ENCODE peak calls at places on chromosome 15, in nine cellular contexts. F is upper lobe of right lung, Q is upper lobe of left lung, V is foreskin fibroblast, G is fibroblast of lung, I is cardiac muscle cell, A is fibroblast of the aortic adventitia, O is heart left ventricle, H is left ventricle myocardium inferior. X is an unnamed sample.

GRCh38 chr15:47768730-47769129 is 51.4 kb downstream of the SEMA6D start:
- DNase-seq in F (no peak), Q (no peak), V (no peak), G (peak), I (peak), A (no peak), O (no peak), H (no peak), X (no peak)

GRCh38 chr15:68348064-68348463 is 70.5 kb downstream of the FEM1B start:
- DNase-seq in F (no peak), Q (no peak), V (peak), G (no peak), I (no peak), A (peak), O (no peak), H (no peak), X (no peak)

GRCh38 chr15:99425666-99426301 is 140.0 kb upstream of the MEF2A start:
- DNase-seq in F (peak), Q (peak), V (peak), G (no peak), I (no peak), A (no peak), O (peak), H (peak), X (no peak)

GRCh38 chr15:51144021-51144532 is 49.4 kb upstream of the TNFAIP8L3 start:
- DNase-seq in F (no peak), Q (no peak), V (peak), G (peak), I (peak), A (peak), O (no peak), H (no peak), X (peak)

GRCh38 chr15:77481670-77482069 is 61.0 kb downstream of the HMG20A start:
- DNase-seq in F (no peak), Q (no peak), V (peak), G (peak), I (no peak), A (peak), O (no peak), H (no peak), X (peak)

GRCh38 chr15:70395164-70395563 is 297.4 kb upstream of the TLE3 start:
- DNase-seq in F (no peak), Q (peak), V (no peak), G (no peak), I (no peak), A (no peak), O (no peak), H (no peak), X (no peak)

GRCh38 chr15:58698887-58699641 is 50.4 kb downstream of the ADAM10 start:
- DNase-seq in F (no peak), Q (no peak), V (no peak), G (peak), I (no peak), A (no peak), O (no peak), H (no peak), X (no peak)

GRCh38 chr15:77869021-77869895 is 208.3 kb downstream of the TBC1D2B start:
- DNase-seq in F (peak), Q (no peak), V (no peak), G (peak), I (no peak), A (no peak), O (peak), H (peak), X (no peak)

GRCh38 chr15:97968380-97968779 is 7.9 kb downstream of the ARRDC4 start:
- DNase-seq in F (no peak), Q (no peak), V (peak), G (peak), I (no peak), A (peak), O (no peak), H (no peak), X (no peak)

GRCh38 chr15:57079446-57079845 is 161.0 kb downstream of the TCF12 start:
- DNase-seq in F (no peak), Q (no peak), V (no peak), G (peak), I (no peak), A (no peak), O (no peak), H (no peak), X (no peak)

GRCh38 chr15:98330258-98330657 is 318.1 kb upstream of the IGF1R start:
- DNase-seq in F (no peak), Q (no peak), V (no peak), G (no peak), I (no peak), A (no peak), O (no peak), H (no peak), X (no peak)

GRCh38 chr15:70519616-70520015 is 243.7 kb downstream of the UACA start:
- DNase-seq in F (no peak), Q (peak), V (no peak), G (no peak), I (no peak), A (no peak), O (no peak), H (no peak), X (no peak)

GRCh38 chr15:100338247-100338646 is 3.5 kb downstream of the ADAMTS17 start:
- DNase-seq in F (no peak), Q (no peak), V (no peak), G (no peak), I (no peak), A (no peak), O (no peak), H (no peak), X (no peak)

GRCh38 chr15:58457466-58457965 is 25.7 kb downstream of the LIPC start:
- DNase-seq in F (no peak), Q (no peak), V (peak), G (peak), I (no peak), A (peak), O (no peak), H (no peak), X (peak)

GRCh38 chr15:82045179-82045891 is 483 bp downstream of the MEX3B start:
- DNase-seq in F (no peak), Q (no peak), V (peak), G (peak), I (peak), A (peak), O (peak), H (peak), X (no peak)

GRCh38 chr15:86916671-86917450 is 837.2 kb downstream of the AGBL1 start:
- DNase-seq in F (no peak), Q (no peak), V (no peak), G (no peak), I (peak), A (no peak), O (peak), H (peak), X (no peak)

GRCh38 chr15:44792715-44793114 is 56.4 kb downstream of the TRIM69 start:
- DNase-seq in F (no peak), Q (no peak), V (no peak), G (no peak), I (no peak), A (no peak), O (no peak), H (no peak), X (no peak)

GRCh38 chr15:57245130-57245529 is 131.2 kb upstream of the CGNL1 start:
- DNase-seq in F (no peak), Q (no peak), V (peak), G (no peak), I (no peak), A (peak), O (no peak), H (no peak), X (no peak)

GRCh38 chr15:100880139-100880896 is 687 bp downstream of the ALDH1A3 start:
- DNase-seq in F (no peak), Q (no peak), V (no peak), G (peak), I (no peak), A (peak), O (no peak), H (no peak), X (no peak)

GRCh38 chr15:35179739-35180138 is 94.6 kb upstream of the NANOGP8 start:
- DNase-seq in F (no peak), Q (no peak), V (no peak), G (no peak), I (no peak), A (no peak), O (no peak), H (no peak), X (no peak)

GRCh38 chr15:89628301-89628700 is 27.0 kb downstream of the KIF7 start:
- DNase-seq in F (no peak), Q (no peak), V (no peak), G (no peak), I (no peak), A (no peak), O (no peak), H (no peak), X (no peak)

GRCh38 chr15:35912196-35912595 is 366.2 kb upstream of the DPH6 start:
- DNase-seq in F (no peak), Q (no peak), V (peak), G (peak), I (no peak), A (peak), O (no peak), H (no peak), X (peak)

GRCh38 chr15:59657635-59658125 is 365 bp upstream of the GTF2A2 start:
- DNase-seq in F (no peak), Q (no peak), V (no peak), G (no peak), I (no peak), A (no peak), O (peak), H (no peak), X (no peak)

GRCh38 chr15:84606653-84607120 is 5.9 kb downstream of the ZSCAN2 start:
- DNase-seq in F (no peak), Q (no peak), V (no peak), G (no peak), I (no peak), A (no peak), O (no peak), H (no peak), X (no peak)

GRCh38 chr15:50353999-50354837 is 780 bp downstream of the GABPB1 start:
- DNase-seq in F (peak), Q (peak), V (peak), G (peak), I (peak), A (peak), O (peak), H (peak), X (peak)

GRCh38 chr15:84813435-84813834 is 3.7 kb upstream of the ALPK3 start:
- DNase-seq in F (no peak), Q (no peak), V (no peak), G (no peak), I (no peak), A (no peak), O (no peak), H (no peak), X (no peak)

GRCh38 chr15:70149667-70150404 is 52.1 kb upstream of the TLE3 start:
- DNase-seq in F (no peak), Q (no peak), V (no peak), G (peak), I (no peak), A (peak), O (no peak), H (no peak), X (peak)

GRCh38 chr15:53634517-53635106 is 124.9 kb downstream of the WDR72 start:
- DNase-seq in F (no peak), Q (no peak), V (no peak), G (no peak), I (no peak), A (no peak), O (no peak), H (no peak), X (no peak)

GRCh38 chr15:58286541-58286940 is 145.2 kb upstream of the LIPC start:
- DNase-seq in F (no peak), Q (no peak), V (no peak), G (no peak), I (no peak), A (no peak), O (no peak), H (no peak), X (peak)

GRCh38 chr15:70867911-70868467 is 14.0 kb upstream of the LARP6 start:
- DNase-seq in F (no peak), Q (no peak), V (peak), G (peak), I (peak), A (peak), O (peak), H (no peak), X (no peak)

GRCh38 chr15:58182460-58183163 is 44.4 kb downstream of the AQP9 start:
- DNase-seq in F (no peak), Q (peak), V (peak), G (peak), I (peak), A (peak), O (peak), H (peak), X (peak)

GRCh38 chr15:76169013-76169412 is 109.2 kb downstream of the TMEM266 start:
- DNase-seq in F (no peak), Q (no peak), V (peak), G (no peak), I (no peak), A (peak), O (no peak), H (no peak), X (peak)

GRCh38 chr15:100553468-100553867 is 24.7 kb upstream of the CERS3 start:
- DNase-seq in F (no peak), Q (no peak), V (no peak), G (no peak), I (no peak), A (no peak), O (no peak), H (no peak), X (no peak)

GRCh38 chr15:98671060-98672008 is 23.0 kb downstream of the IGF1R start:
- DNase-seq in F (no peak), Q (no peak), V (peak), G (peak), I (no peak), A (peak), O (no peak), H (no peak), X (no peak)

GRCh38 chr15:89299896-89300295 is 34.7 kb downstream of the POLG start:
- DNase-seq in F (no peak), Q (no peak), V (peak), G (peak), I (peak), A (peak), O (no peak), H (no peak), X (peak)

GRCh38 chr15:101641894-101642293 is 10.3 kb downstream of the TM2D3 start:
- DNase-seq in F (no peak), Q (no peak), V (peak), G (peak), I (no peak), A (no peak), O (no peak), H (no peak), X (peak)

GRCh38 chr15:44075535-44075934 is 119.5 kb downstream of the FRMD5 start:
- DNase-seq in F (no peak), Q (no peak), V (no peak), G (peak), I (no peak), A (peak), O (no peak), H (no peak), X (peak)

GRCh38 chr15:101043011-101043410 is 123.9 kb downstream of the LRRK1 start:
- DNase-seq in F (no peak), Q (peak), V (no peak), G (no peak), I (no peak), A (no peak), O (peak), H (no peak), X (no peak)

GRCh38 chr15:51375966-51376640 is 34.6 kb downstream of the GLDN start:
- DNase-seq in F (no peak), Q (no peak), V (peak), G (peak), I (no peak), A (peak), O (no peak), H (no peak), X (peak)

DNA sequence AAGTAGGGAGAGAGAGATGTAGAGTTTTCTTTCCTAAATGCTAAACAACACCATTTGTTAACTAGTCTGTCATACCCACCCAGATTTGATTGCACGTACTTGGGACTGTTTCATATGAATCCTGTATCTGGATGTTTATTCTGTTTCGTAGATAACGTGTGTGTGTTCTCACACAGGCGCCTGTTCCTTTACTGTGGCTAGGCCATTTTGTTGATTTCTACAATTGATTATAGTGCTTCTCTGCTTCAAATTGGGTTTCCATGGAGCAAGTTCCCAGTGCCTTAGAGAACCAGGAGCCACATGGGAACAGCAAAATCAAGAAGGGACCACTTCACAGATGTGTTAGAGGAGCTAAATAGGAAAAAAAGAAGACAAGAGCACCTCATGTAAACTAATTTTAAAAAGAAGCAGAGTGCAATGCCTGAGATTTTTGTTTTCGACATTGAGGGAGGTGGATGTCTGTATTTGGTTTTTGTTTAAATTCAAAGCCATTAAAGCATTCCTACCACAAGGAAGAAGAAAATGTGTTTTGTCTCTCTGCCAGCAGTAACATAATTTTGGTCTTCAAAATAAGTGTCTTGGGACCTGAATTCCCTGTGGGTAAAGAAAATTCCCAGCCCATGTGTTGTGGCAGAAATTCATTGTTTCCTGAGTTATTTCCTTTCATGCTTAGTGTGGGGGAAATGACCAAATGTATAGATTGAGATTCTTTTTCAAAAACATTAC is 424.0 kb upstream of the C2CD4B start:
- DNase-seq in F (no peak), Q (no peak), V (peak), G (peak), I (no peak), A (peak), O (no peak), H (no peak), X (no peak)
- TF ChIP-seq CTCF in F (no peak), Q (no peak), V (no peak), G (no peak), I (no peak), A (peak), O (no peak), H (no peak), X (no peak)

GRCh38 chr15:62059108-62059817 is 984 bp downstream of the VPS13C start:
- DNase-seq in F (no peak), Q (no peak), V (peak), G (no peak), I (no peak), A (peak), O (no peak), H (no peak), X (peak)

GRCh38 chr15:62059818-62060115 is 480 bp downstream of the VPS13C start:
- DNase-seq in F (peak), Q (peak), V (peak), G (peak), I (peak), A (peak), O (peak), H (peak), X (no peak)

GRCh38 chr15:62060896-62061280 is 641 bp upstream of the VPS13C start:
- DNase-seq in F (no peak), Q (no peak), V (no peak), G (no peak), I (no peak), A (peak), O (no peak), H (no peak), X (no peak)

GRCh38 chr15:62058327-62059028 is 1.8 kb downstream of the VPS13C start:
- DNase-seq in F (no peak), Q (no peak), V (no peak), G (no peak), I (no peak), A (no peak), O (no peak), H (no peak), X (no peak)

DNA sequence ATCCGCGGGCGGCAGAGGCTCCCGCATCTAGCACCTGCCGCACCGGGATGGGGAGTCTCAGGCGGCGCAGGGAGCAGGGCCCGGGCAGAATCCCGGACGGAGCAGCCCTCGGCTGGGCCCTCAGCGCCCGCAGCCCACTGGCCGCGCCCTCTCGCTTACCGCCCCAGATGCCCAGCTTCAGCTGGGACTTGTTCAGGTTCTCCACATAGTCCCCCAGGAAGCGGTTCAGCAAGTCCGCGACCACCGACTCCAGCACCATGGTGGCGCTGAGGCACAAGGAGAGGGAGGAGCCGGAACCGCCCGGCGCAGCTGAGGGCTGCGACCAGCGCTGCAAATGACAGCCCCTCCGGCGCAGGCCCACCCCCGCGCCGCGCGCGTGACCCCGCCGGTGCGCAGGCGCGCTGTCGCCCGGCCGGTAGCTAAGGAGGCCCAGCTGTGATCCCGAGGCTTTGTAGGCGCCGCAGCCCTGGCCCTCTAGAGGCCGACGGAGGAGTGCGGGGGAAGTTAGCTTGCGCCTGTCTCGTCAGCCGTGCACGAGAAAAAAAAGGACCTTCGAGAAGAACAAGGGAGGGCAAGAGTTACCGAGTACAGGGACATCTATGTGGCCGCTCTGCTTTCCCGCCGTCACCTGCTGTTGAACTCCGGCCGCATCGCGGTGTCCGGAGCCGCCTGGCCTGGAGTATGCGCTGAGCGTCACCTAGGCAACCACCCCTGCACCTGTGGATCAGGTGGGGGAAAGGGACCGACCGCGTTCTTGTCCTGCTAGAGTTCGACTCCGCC is at the start of gene VPS13C:
- DNase-seq in F (peak), Q (peak), V (peak), G (peak), I (peak), A (peak), O (peak), H (peak), X (peak)
- H3K4me3 ChIP-seq in F (peak), Q (peak), V (peak), G (peak), I (peak), A (peak), O (peak), H (peak), X (peak)

DNA sequence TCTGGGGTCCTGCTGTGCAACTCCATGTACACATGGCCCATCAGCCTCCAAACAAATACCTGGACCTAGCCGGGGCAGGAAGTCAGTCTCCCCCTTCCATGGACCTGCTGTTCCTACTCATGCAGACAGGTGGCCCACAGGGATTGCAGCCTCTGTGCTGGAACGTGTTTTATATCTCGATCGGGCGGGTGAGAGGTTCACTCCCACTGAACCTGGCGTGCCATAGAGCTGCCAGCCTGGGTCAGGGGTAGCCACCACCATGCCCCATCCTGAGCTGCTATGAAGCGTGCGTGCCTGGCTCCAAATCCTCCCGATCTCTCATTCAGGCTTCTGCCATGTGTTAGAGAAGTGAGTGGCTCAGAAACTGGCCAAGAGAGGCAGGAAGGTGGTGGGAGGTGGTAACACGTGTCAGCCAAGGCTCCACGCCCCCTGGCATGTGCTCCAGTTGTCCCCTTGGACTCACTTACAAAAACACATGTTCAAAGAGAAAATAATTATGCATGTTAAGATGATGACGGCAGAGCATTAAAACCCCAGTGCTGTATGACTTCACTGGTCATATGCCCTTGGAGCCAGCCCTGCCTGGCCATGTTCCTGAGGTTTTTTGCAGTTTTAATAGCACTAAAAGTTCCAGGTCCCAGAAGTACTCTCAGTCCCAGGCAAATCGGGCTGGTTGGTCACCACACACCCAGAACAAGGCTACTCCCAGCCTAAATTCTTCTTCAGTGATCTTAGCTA is 30.6 kb downstream of the CTSH start:
- DNase-seq in F (no peak), Q (no peak), V (peak), G (peak), I (no peak), A (peak), O (peak), H (no peak), X (no peak)
- TF ChIP-seq CTCF in F (peak), Q (peak), V (peak), G (peak), I (peak), A (peak), O (peak), H (peak), X (peak)

GRCh38 chr15:67149068-67149841 is 83.9 kb downstream of the SMAD3 start:
- DNase-seq in F (no peak), Q (no peak), V (no peak), G (no peak), I (no peak), A (no peak), O (no peak), H (no peak), X (peak)
- H3K4me3 ChIP-seq in F (no peak), Q (no peak), V (no peak), G (peak), I (no peak), A (no peak), O (no peak), H (peak), X (no peak)

GRCh38 chr15:25438601-25439455 is at the start of gene UBE3A:
- DNase-seq in F (peak), Q (peak), V (peak), G (peak), I (peak), A (peak), O (peak), H (peak), X (peak)
- TF ChIP-seq CTCF in F (no peak), Q (peak), V (no peak), G (peak), I (peak), A (peak), O (peak), H (peak), X (no peak)